ENCODE peak calls at places on chromosome 15, in eight cellular contexts. Y is COR-L47; E is AG04450; R is Karpas-422; S is ureter; M is endodermal cell; W is endothelial cell; G is activated effector memory CD4-positive, alpha-beta T cell treated with Interleukin-2 at 50 U/mL for 16 hours. P is an unnamed sample.

GRCh38 chr15:66617137-66618090 is 51.6 kb upstream of the LCTL start:
- DNase-seq in Y (no peak), E (peak; percentile 38), R (no peak), S (peak; percentile 77), M (peak; percentile 62), W (peak; percentile 69), G (no peak), P (peak; percentile 48)

GRCh38 chr15:82105458-82106205 is 59.8 kb upstream of the MEX3B start:
- DNase-seq in Y (peak; percentile 25), E (no peak), R (no peak), S (no peak), M (peak; percentile 79), W (no peak), G (no peak), P (peak; percentile 55)

GRCh38 chr15:77546050-77546501 is 86.6 kb downstream of the LINGO1 start:
- DNase-seq in Y (no peak), E (peak; percentile 59), R (no peak), S (peak; percentile 58), M (no peak), W (no peak), G (no peak), P (no peak)

GRCh38 chr15:100772478-100773378 is 106.9 kb upstream of the ALDH1A3 start:
- DNase-seq in Y (no peak), E (no peak), R (no peak), S (no peak), M (peak; percentile 44), W (no peak), G (no peak), P (peak; percentile 27)

GRCh38 chr15:86690566-86690965 is 610.9 kb downstream of the AGBL1 start:
- DNase-seq in Y (no peak), E (no peak), R (no peak), S (no peak), M (no peak), W (no peak), G (no peak), P (peak; percentile 45)

GRCh38 chr15:56582785-56583184 is 117.8 kb upstream of the MNS1 start:
- DNase-seq in Y (no peak), E (no peak), R (no peak), S (no peak), M (no peak), W (no peak), G (no peak), P (no peak)

GRCh38 chr15:88982304-88982945 is 69.2 kb upstream of the MFGE8 start:
- DNase-seq in Y (no peak), E (no peak), R (no peak), S (no peak), M (no peak), W (no peak), G (no peak), P (no peak)

GRCh38 chr15:43274136-43274535 is 7.4 kb upstream of the TGM5 start:
- DNase-seq in Y (no peak), E (no peak), R (no peak), S (no peak), M (no peak), W (no peak), G (no peak), P (no peak)

GRCh38 chr15:32885711-32886110 is 167.9 kb downstream of the GREM1 start:
- DNase-seq in Y (no peak), E (no peak), R (no peak), S (no peak), M (no peak), W (no peak), G (no peak), P (no peak)

GRCh38 chr15:60223161-60223560 is 174.6 kb downstream of the ANXA2 start:
- DNase-seq in Y (peak; percentile 71), E (no peak), R (no peak), S (no peak), M (no peak), W (no peak), G (no peak), P (no peak)

GRCh38 chr15:65303687-65304392 is 637 bp upstream of the RNU5B-1 start:
- DNase-seq in Y (peak; percentile 52), E (peak; percentile 18), R (no peak), S (peak; percentile 70), M (peak; percentile 89), W (no peak), G (peak; percentile 63), P (peak; percentile 81)

GRCh38 chr15:85874236-85874635 is 79.5 kb upstream of the KLHL25 start:
- DNase-seq in Y (no peak), E (no peak), R (no peak), S (no peak), M (no peak), W (no peak), G (no peak), P (no peak)

GRCh38 chr15:81032818-81033217 is 32.1 kb downstream of the TLNRD1 start:
- DNase-seq in Y (no peak), E (no peak), R (no peak), S (no peak), M (no peak), W (no peak), G (no peak), P (no peak)

GRCh38 chr15:46266691-46267090 is 631.9 kb downstream of the SQOR start:
- DNase-seq in Y (no peak), E (no peak), R (no peak), S (no peak), M (no peak), W (no peak), G (no peak), P (no peak)

GRCh38 chr15:20295238-20295811 is 246.3 kb downstream of the GOLGA6L6 start:
- DNase-seq in Y (no peak), E (no peak), R (no peak), S (peak; percentile 46), M (peak; percentile 35), W (no peak), G (no peak), P (no peak)

GRCh38 chr15:67884514-67885225 is 44.8 kb upstream of the RNU6-1 start:
- DNase-seq in Y (no peak), E (no peak), R (peak; percentile 78), S (peak; percentile 84), M (peak; percentile 90), W (peak; percentile 56), G (peak; percentile 24), P (peak; percentile 92)

GRCh38 chr15:64070965-64071851 is 22.4 kb downstream of the CIAO2A start:
- DNase-seq in Y (no peak), E (peak; percentile 39), R (no peak), S (peak; percentile 77), M (no peak), W (no peak), G (no peak), P (no peak)

GRCh38 chr15:60374628-60375081 is 23.1 kb downstream of the ANXA2 start:
- DNase-seq in Y (peak; percentile 83), E (peak; percentile 93), R (no peak), S (peak; percentile 72), M (peak; percentile 81), W (no peak), G (no peak), P (peak; percentile 65)

GRCh38 chr15:78049691-78050440 is 27.6 kb downstream of the TBC1D2B start:
- DNase-seq in Y (no peak), E (no peak), R (no peak), S (no peak), M (no peak), W (no peak), G (no peak), P (no peak)

GRCh38 chr15:72289597-72290325 is 17.4 kb upstream of the PARP6 start:
- DNase-seq in Y (no peak), E (no peak), R (no peak), S (no peak), M (no peak), W (no peak), G (no peak), P (no peak)

GRCh38 chr15:51263726-51264125 is 74.7 kb downstream of the CYP19A1 start:
- DNase-seq in Y (no peak), E (no peak), R (no peak), S (no peak), M (no peak), W (no peak), G (no peak), P (no peak)

GRCh38 chr15:64343841-64344240 is 12.1 kb downstream of the CSNK1G1 start:
- DNase-seq in Y (no peak), E (no peak), R (no peak), S (no peak), M (no peak), W (no peak), G (no peak), P (no peak)

GRCh38 chr15:60757831-60758570 is 279.1 kb upstream of the ICE2 start:
- DNase-seq in Y (peak; percentile 41), E (no peak), R (no peak), S (no peak), M (no peak), W (no peak), G (no peak), P (no peak)

GRCh38 chr15:59825926-59826325 is 136.8 kb upstream of the BNIP2 start:
- DNase-seq in Y (no peak), E (no peak), R (no peak), S (no peak), M (no peak), W (no peak), G (no peak), P (no peak)

GRCh38 chr15:36484038-36484778 is 95.2 kb upstream of the CDIN1 start:
- DNase-seq in Y (no peak), E (no peak), R (no peak), S (no peak), M (no peak), W (no peak), G (no peak), P (no peak)

GRCh38 chr15:67080900-67081431 is 15.6 kb downstream of the SMAD3 start:
- DNase-seq in Y (no peak), E (no peak), R (peak; percentile 96), S (no peak), M (no peak), W (no peak), G (no peak), P (no peak)

GRCh38 chr15:32767236-32767635 is 49.4 kb downstream of the GREM1 start:
- DNase-seq in Y (no peak), E (no peak), R (no peak), S (no peak), M (no peak), W (no peak), G (no peak), P (no peak)

GRCh38 chr15:68677996-68678395 is 99.2 kb downstream of the CORO2B start:
- DNase-seq in Y (no peak), E (no peak), R (peak; percentile 20), S (no peak), M (peak; percentile 32), W (no peak), G (no peak), P (no peak)

GRCh38 chr15:89399390-89400120 is 64.9 kb upstream of the POLG start:
- DNase-seq in Y (peak; percentile 60), E (no peak), R (no peak), S (no peak), M (peak; percentile 87), W (peak; percentile 63), G (no peak), P (peak; percentile 74)

GRCh38 chr15:90646662-90647305 is 70.4 kb upstream of the BLM start:
- DNase-seq in Y (no peak), E (no peak), R (no peak), S (no peak), M (no peak), W (no peak), G (no peak), P (no peak)

GRCh38 chr15:70636540-70637165 is 126.7 kb downstream of the UACA start:
- DNase-seq in Y (no peak), E (no peak), R (no peak), S (no peak), M (peak; percentile 71), W (peak; percentile 37), G (no peak), P (peak; percentile 52)

GRCh38 chr15:64152507-64153387 is 1.2 kb downstream of the SNX22 start:
- DNase-seq in Y (peak; percentile 8), E (no peak), R (peak; percentile 90), S (no peak), M (peak; percentile 69), W (no peak), G (no peak), P (peak; percentile 53)

GRCh38 chr15:91473894-91474293 is 373.8 kb downstream of the SV2B start:
- DNase-seq in Y (no peak), E (peak; percentile 76), R (no peak), S (no peak), M (no peak), W (no peak), G (no peak), P (no peak)

GRCh38 chr15:89105147-89105546 is 16.9 kb downstream of the ABHD2 start:
- DNase-seq in Y (no peak), E (peak; percentile 94), R (no peak), S (no peak), M (no peak), W (no peak), G (no peak), P (no peak)